ENCODE peak calls at places on chromosomes 4 and X, in ten cellular contexts. Z is stimulated activated CD8-positive, alpha-beta memory T cell treated with anti-CD3 and anti-CD28 coated beads, Interleukin-4, amount 100 ng/mL, for 48 hours; C is tibial nerve; R is OCI-LY7; A is AG08395; Q is transverse colon; K is activated effector memory CD4-positive, alpha-beta T cell treated with Interleukin-2 at 50 U/mL for 16 hours; D is H7; E is effector CD4-positive, alpha-beta T cell; T is T-cell. G is an unnamed sample.

GRCh38 chrX:136666088-136666487 is 18.1 kb downstream of the CD40LG start:
- DNase-seq in Z (no peak), C (no peak), R (peak), A (no peak), Q (no peak), K (no peak), D (no peak), E (no peak), T (no peak), G (no peak)

GRCh38 chr4:185508162-185508561 is 27.1 kb downstream of the PDLIM3 start:
- DNase-seq in Z (no peak), C (no peak), R (no peak), A (no peak), Q (no peak), K (no peak), D (no peak), E (no peak), T (no peak), G (no peak)

GRCh38 chr4:14196141-14196540 is 568.6 kb upstream of the BOD1L1 start:
- DNase-seq in Z (peak), C (peak), R (no peak), A (peak), Q (no peak), K (no peak), D (peak), E (no peak), T (no peak), G (peak)

GRCh38 chr4:95363579-95363965 is 185.2 kb downstream of the UNC5C start:
- DNase-seq in Z (no peak), C (no peak), R (no peak), A (no peak), Q (no peak), K (no peak), D (no peak), E (no peak), T (no peak), G (no peak)

GRCh38 chr4:107709916-107710315 is 10.1 kb downstream of the PAPSS1 start:
- DNase-seq in Z (no peak), C (no peak), R (no peak), A (no peak), Q (no peak), K (no peak), D (no peak), E (no peak), T (no peak), G (no peak)

GRCh38 chr4:20299515-20299914 is 47.8 kb downstream of the SLIT2 start:
- DNase-seq in Z (no peak), C (no peak), R (peak), A (no peak), Q (no peak), K (no peak), D (no peak), E (no peak), T (no peak), G (no peak)

GRCh38 chrX:74422576-74423288 is 1.4 kb downstream of the SLC16A2 start:
- DNase-seq in Z (peak), C (no peak), R (no peak), A (peak), Q (peak), K (no peak), D (peak), E (no peak), T (no peak), G (peak)

GRCh38 chr4:94741304-94741703 is 16.5 kb upstream of the BMPR1B start:
- DNase-seq in Z (no peak), C (no peak), R (no peak), A (no peak), Q (no peak), K (no peak), D (no peak), E (no peak), T (no peak), G (no peak)

GRCh38 chrX:119721487-119721886 is 28.5 kb upstream of the SEPTIN6 start:
- DNase-seq in Z (no peak), C (no peak), R (no peak), A (no peak), Q (no peak), K (no peak), D (no peak), E (no peak), T (no peak), G (no peak)

GRCh38 chrX:14916017-14916674 is 42.9 kb downstream of the MOSPD2 start:
- DNase-seq in Z (no peak), C (no peak), R (no peak), A (peak), Q (no peak), K (no peak), D (no peak), E (no peak), T (no peak), G (no peak)

GRCh38 chr4:107658400-107659326 is 61.4 kb downstream of the PAPSS1 start:
- DNase-seq in Z (no peak), C (no peak), R (no peak), A (no peak), Q (no peak), K (no peak), D (no peak), E (no peak), T (no peak), G (no peak)

GRCh38 chr4:99859618-99860017 is 34.6 kb downstream of the LAMTOR3 start:
- DNase-seq in Z (no peak), C (no peak), R (peak), A (no peak), Q (no peak), K (no peak), D (no peak), E (no peak), T (no peak), G (no peak)

GRCh38 chr4:122117743-122118142 is 34.4 kb upstream of the BLTP1 start:
- DNase-seq in Z (peak), C (no peak), R (no peak), A (peak), Q (no peak), K (peak), D (no peak), E (no peak), T (no peak), G (no peak)

GRCh38 chrX:54484666-54485065 is 11.4 kb downstream of the FGD1 start:
- DNase-seq in Z (no peak), C (no peak), R (no peak), A (no peak), Q (no peak), K (no peak), D (no peak), E (no peak), T (no peak), G (no peak)

GRCh38 chr4:56972832-56973231 is 4.6 kb downstream of the NOA1 start:
- DNase-seq in Z (no peak), C (no peak), R (no peak), A (no peak), Q (no peak), K (no peak), D (no peak), E (no peak), T (no peak), G (no peak)

GRCh38 chr4:80538276-80538926 is 202.9 kb downstream of the CFAP299 start:
- DNase-seq in Z (no peak), C (no peak), R (no peak), A (no peak), Q (no peak), K (no peak), D (no peak), E (no peak), T (no peak), G (no peak)

GRCh38 chr4:3070709-3071500 is 3.4 kb downstream of the HTT-AS start:
- DNase-seq in Z (no peak), C (no peak), R (no peak), A (peak), Q (no peak), K (no peak), D (peak), E (no peak), T (no peak), G (no peak)